ENCODE peak calls at places on chromosomes 13 and 19, in four cellular contexts. One of them, this sample, is unnamed.

GRCh38 chr19:22606954-22607652 is 27.0 kb upstream of the ZNF492 start:
- DNase-seq in prostate gland: no peak
- DNase-seq in stromal cell of bone marrow: no peak
- DNase-seq in mesendoderm: no peak
- DNase-seq in this sample: no peak

GRCh38 chr19:47427241-47428176 is 8.2 kb upstream of the MEIS3 start:
- DNase-seq in stromal cell of bone marrow: no peak
- DNase-seq in prostate gland: peak
- DNase-seq in mesendoderm: peak
- DNase-seq in this sample: peak

GRCh38 chr19:34255546-34255945 is 1.2 kb downstream of the GARRE1 start:
- DNase-seq in mesendoderm: no peak
- DNase-seq in prostate gland: no peak
- DNase-seq in stromal cell of bone marrow: no peak
- DNase-seq in this sample: no peak

GRCh38 chr13:33110713-33111413 is 94.6 kb downstream of the KL start:
- DNase-seq in prostate gland: no peak
- DNase-seq in mesendoderm: no peak
- DNase-seq in stromal cell of bone marrow: peak
- DNase-seq in this sample: no peak

GRCh38 chr13:93951153-93951552 is 528.3 kb downstream of the DCT start:
- DNase-seq in stromal cell of bone marrow: no peak
- DNase-seq in prostate gland: no peak
- DNase-seq in mesendoderm: peak
- DNase-seq in this sample: no peak

GRCh38 chr19:29927944-29928669 is 13.9 kb upstream of the URI1 start:
- DNase-seq in prostate gland: no peak
- DNase-seq in mesendoderm: peak
- DNase-seq in stromal cell of bone marrow: no peak
- DNase-seq in this sample: peak

GRCh38 chr13:49859568-49859967 is 67.1 kb upstream of the KPNA3 start:
- DNase-seq in prostate gland: no peak
- DNase-seq in stromal cell of bone marrow: peak
- DNase-seq in mesendoderm: no peak
- DNase-seq in this sample: peak

GRCh38 chr19:3270908-3271307 is 46.4 kb downstream of the CELF5 start:
- DNase-seq in prostate gland: no peak
- DNase-seq in mesendoderm: peak
- DNase-seq in stromal cell of bone marrow: no peak
- DNase-seq in this sample: peak

GRCh38 chr13:105773887-105774538 is 761.4 kb downstream of the EFNB2 start:
- DNase-seq in prostate gland: no peak
- DNase-seq in stromal cell of bone marrow: no peak
- DNase-seq in mesendoderm: peak
- DNase-seq in this sample: peak

This sample was measured in ELF-1.